ENCODE peak calls at places on chromosomes 2 and 18, in six cellular contexts. Q, C, P, M, O and L are unnamed samples. For H3K27me3, the result is how much of the 10 kb centered on the place peaks cover.

GRCh38 chr2:70514612-70515055 is 39.0 kb downstream of the TGFA start:
- DNase-seq in O (no peak), C (peak), M (no peak), Q (peak), P (peak), L (no peak)

GRCh38 chr2:11147263-11147662 is 8.0 kb upstream of the SLC66A3 start:
- DNase-seq in Q (no peak), C (no peak), P (no peak), O (no peak), M (no peak), L (no peak)

GRCh38 chr2:171404258-171404657 is 29.5 kb downstream of the METTL8 start:
- DNase-seq in C (no peak), M (no peak), P (no peak), O (no peak), Q (no peak), L (peak)

GRCh38 chr18:9851511-9851910 is 34.3 kb upstream of the TXNDC2 start:
- DNase-seq in M (no peak), C (no peak), P (no peak), Q (no peak), O (no peak), L (no peak)

GRCh38 chr2:4324531-4324930 is 621.2 kb downstream of the DCDC2C start:
- DNase-seq in O (no peak), C (no peak), Q (no peak), P (no peak), M (no peak), L (no peak)

GRCh38 chr2:102271844-102272243 is 39.5 kb upstream of the IL1RL1 start:
- DNase-seq in C (no peak), Q (no peak), P (no peak), O (no peak), M (no peak), L (no peak)

GRCh38 chr2:28343184-28343942 is 49.3 kb upstream of the FOSL2 start:
- DNase-seq in M (no peak), P (no peak), Q (no peak), O (no peak), C (no peak), L (no peak)

GRCh38 chr2:185736210-185736609 is 2.4 kb upstream of the FSIP2 start:
- DNase-seq in M (no peak), Q (no peak), P (no peak), C (no peak), O (no peak), L (no peak)

GRCh38 chr2:234298916-234299315 is 198.0 kb downstream of the ARL4C start:
- DNase-seq in P (no peak), Q (no peak), C (no peak), O (no peak), M (no peak), L (no peak)

GRCh38 chr2:9703701-9704221 is 73.0 kb upstream of the YWHAQ start:
- DNase-seq in M (no peak), O (no peak), P (peak), C (peak), Q (no peak), L (no peak)

GRCh38 chr2:65387017-65387416 is 45.4 kb downstream of the SPRED2 start:
- DNase-seq in M (no peak), Q (no peak), O (no peak), P (no peak), C (no peak), L (peak)

GRCh38 chr18:56374005-56374655 is 264.3 kb downstream of the TXNL1 start:
- DNase-seq in Q (no peak), P (no peak), O (no peak), C (no peak), M (no peak), L (no peak)

GRCh38 chr2:119864318-119864717 is 104.6 kb downstream of the PTPN4 start:
- DNase-seq in C (no peak), O (no peak), Q (no peak), P (no peak), M (no peak), L (no peak)

GRCh38 chr2:38977047-38977446 is 87.4 kb downstream of the ARHGEF33 start:
- DNase-seq in M (no peak), O (no peak), Q (no peak), C (no peak), P (no peak), L (no peak)

GRCh38 chr2:224221455-224221913 is 180.4 kb downstream of the FAM124B start:
- DNase-seq in Q (no peak), M (no peak), P (no peak), C (no peak), O (no peak), L (no peak)

GRCh38 chr2:241865957-241866858 is 3.3 kb upstream of the RTP5 start:
- DNase-seq in P (no peak), Q (peak), O (no peak), C (no peak), M (no peak), L (no peak)

GRCh38 chr2:184890311-184890710 is 292.0 kb downstream of the ZNF804A start:
- DNase-seq in O (no peak), C (no peak), Q (no peak), M (no peak), P (no peak), L (no peak)

GRCh38 chr2:11712866-11713265 is 33.6 kb upstream of the LPIN1 start:
- DNase-seq in M (no peak), O (no peak), Q (no peak), P (no peak), C (no peak), L (no peak)

GRCh38 chr2:136212426-136213378 is 94.8 kb upstream of the CXCR4 start:
- DNase-seq in C (no peak), M (no peak), P (no peak), O (no peak), Q (no peak), L (no peak)
- TF ChIP-seq CTCF in C (no peak), M (no peak), P (no peak), O (no peak), Q (no peak), L (no peak)

GRCh38 chr18:13216092-13216582 is 2.4 kb upstream of the LDLRAD4 start:
- DNase-seq in M (peak), P (peak), Q (peak), O (no peak), C (peak), L (peak)
- H3K27me3 ChIP-seq in M (under half), P (under half), Q (under half), O (under half), C (under half), L (under half)

DNA sequence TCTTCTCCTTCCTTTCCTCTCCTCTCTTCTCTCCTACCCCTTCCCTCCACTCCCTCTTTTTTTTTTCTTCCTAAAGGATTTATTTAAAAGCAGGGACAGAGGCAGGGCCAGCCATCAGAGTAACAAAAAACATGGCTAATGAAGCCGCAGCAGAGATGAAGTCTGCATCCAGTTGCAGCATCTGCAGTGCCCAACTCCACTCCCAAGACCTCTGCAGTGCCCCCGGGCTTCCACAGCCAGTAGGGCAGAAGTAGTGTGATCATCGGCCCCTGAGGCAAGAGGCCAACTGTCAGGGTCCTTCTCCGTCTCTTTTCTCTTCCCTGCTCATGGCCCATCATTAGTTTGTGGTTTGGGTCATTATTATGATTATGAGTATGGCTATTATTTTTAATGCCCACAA is 4.2 kb upstream of the EGR4 start:
- DNase-seq in O (no peak), P (no peak), Q (no peak), C (no peak), M (no peak), L (no peak)
- TF ChIP-seq CTCF in O (no peak), P (no peak), Q (no peak), C (no peak), M (no peak), L (no peak)

GRCh38 chr2:182355815-182356214 is 71.0 kb downstream of the PDE1A start:
- DNase-seq in C (no peak), Q (no peak), M (no peak), P (no peak), O (no peak), L (no peak)
- H3K27me3 ChIP-seq in C (under half), Q (under half), M (under half), P (under half), O (under half), L (under half)

GRCh38 chr2:84257871-84258270 is 201.2 kb downstream of the SUCLG1 start:
- DNase-seq in Q (no peak), C (no peak), P (no peak), O (no peak), M (no peak), L (no peak)
- TF ChIP-seq CTCF in Q (no peak), C (no peak), P (no peak), O (no peak), M (peak), L (peak)

GRCh38 chr18:13501896-13502295 is 224.5 kb downstream of the FAM210A start:
- DNase-seq in C (no peak), Q (no peak), O (no peak), P (no peak), M (no peak), L (no peak)
- H3K27me3 ChIP-seq in C (under half), Q (under half), O (under half), P (under half), M (under half), L (under half)

GRCh38 chr2:54106631-54107454 is 8.6 kb upstream of the ACYP2 start:
- DNase-seq in M (no peak), P (no peak), Q (no peak), O (no peak), C (peak), L (peak)

GRCh38 chr2:54107455-54107764 is 8.0 kb upstream of the ACYP2 start:
- DNase-seq in P (no peak), O (no peak), Q (no peak), M (no peak), C (no peak), L (no peak)

GRCh38 chr2:54099834-54100595 is 15.4 kb upstream of the ACYP2 start:
- DNase-seq in Q (no peak), M (no peak), C (peak), O (no peak), P (no peak), L (no peak)

GRCh38 chr2:54100772-54101171 is 14.6 kb upstream of the ACYP2 start:
- DNase-seq in O (no peak), P (no peak), M (no peak), Q (no peak), C (no peak), L (no peak)

GRCh38 chr2:54103454-54104314 is 11.7 kb upstream of the ACYP2 start:
- DNase-seq in Q (no peak), O (no peak), P (peak), M (no peak), C (peak), L (no peak)
- TF ChIP-seq CTCF in Q (no peak), O (no peak), P (no peak), M (no peak), C (no peak), L (no peak)